ENCODE peak calls at places on chromosomes 1 and 21, in four cellular contexts. Y, V, Z and L are unnamed samples.

GRCh38 chr1:201167625-201167991 is 13.3 kb upstream of the TMEM9 start:
- DNase-seq in Z (no peak), Y (no peak), V (no peak), L (no peak)

GRCh38 chr1:199273837-199274379 is 635.1 kb downstream of the PTPRC start:
- DNase-seq in Z (peak; percentile 80), Y (no peak), V (no peak), L (no peak)

GRCh38 chr21:42683371-42684108 is 30.1 kb downstream of the PDE9A start:
- DNase-seq in V (no peak), Z (no peak), Y (no peak), L (no peak)

GRCh38 chr1:29824478-29825273 is 588.4 kb downstream of the PTPRU start:
- DNase-seq in Y (no peak), V (no peak), Z (no peak), L (no peak)

GRCh38 chr21:41783476-41784150 is 16.8 kb upstream of the RIPK4 start:
- DNase-seq in Z (no peak), V (no peak), Y (no peak), L (peak; percentile 76)

GRCh38 chr21:26148071-26148470 is 22.5 kb downstream of the APP start:
- DNase-seq in Y (peak; percentile 41), V (no peak), Z (no peak), L (no peak)

GRCh38 chr1:112514901-112515300 is 6.1 kb downstream of the WNT2B start:
- DNase-seq in Z (no peak), Y (no peak), V (no peak), L (no peak)

GRCh38 chr1:64514197-64514765 is 44.4 kb downstream of the CACHD1 start:
- DNase-seq in Z (peak; percentile 88), V (no peak), Y (no peak), L (peak; percentile 87)

GRCh38 chr1:116375884-116376733 is 3.1 kb downstream of the ATP1A1 start:
- DNase-seq in V (peak; percentile 89), Y (peak; percentile 80), Z (peak; percentile 68), L (peak; percentile 71)

GRCh38 chr1:2811526-2811905 is 10.0 kb upstream of the TTC34 start:
- DNase-seq in Z (no peak), Y (no peak), V (no peak), L (no peak)

GRCh38 chr1:195617157-195617556 is 991.1 kb downstream of the KCNT2 start:
- DNase-seq in V (no peak), Y (no peak), Z (no peak), L (no peak)

GRCh38 chr21:42338730-42339715 is 11.8 kb downstream of the TFF2 start:
- DNase-seq in V (no peak), Z (no peak), Y (no peak), L (no peak)

GRCh38 chr1:34928865-34929496 is 469 bp downstream of the DLGAP3 start:
- DNase-seq in Y (no peak), V (no peak), Z (no peak), L (no peak)

GRCh38 chr1:2255420-2256369 is 27.6 kb downstream of the SKI start:
- DNase-seq in Y (no peak), V (no peak), Z (peak; percentile 73), L (peak; percentile 28)

GRCh38 chr21:45532826-45533730 is 9.2 kb downstream of the SLC19A1 start:
- DNase-seq in V (no peak), Y (peak; percentile 28), Z (no peak), L (no peak)
- H3K36me3 ChIP-seq in V (peaks cover 17% of the 10 kb centered on the region), Y (no peaks in the 10 kb centered on the region), Z (peaks cover 20% of the 10 kb centered on the region), L (peaks cover 69% of the 10 kb centered on the region)

DNA sequence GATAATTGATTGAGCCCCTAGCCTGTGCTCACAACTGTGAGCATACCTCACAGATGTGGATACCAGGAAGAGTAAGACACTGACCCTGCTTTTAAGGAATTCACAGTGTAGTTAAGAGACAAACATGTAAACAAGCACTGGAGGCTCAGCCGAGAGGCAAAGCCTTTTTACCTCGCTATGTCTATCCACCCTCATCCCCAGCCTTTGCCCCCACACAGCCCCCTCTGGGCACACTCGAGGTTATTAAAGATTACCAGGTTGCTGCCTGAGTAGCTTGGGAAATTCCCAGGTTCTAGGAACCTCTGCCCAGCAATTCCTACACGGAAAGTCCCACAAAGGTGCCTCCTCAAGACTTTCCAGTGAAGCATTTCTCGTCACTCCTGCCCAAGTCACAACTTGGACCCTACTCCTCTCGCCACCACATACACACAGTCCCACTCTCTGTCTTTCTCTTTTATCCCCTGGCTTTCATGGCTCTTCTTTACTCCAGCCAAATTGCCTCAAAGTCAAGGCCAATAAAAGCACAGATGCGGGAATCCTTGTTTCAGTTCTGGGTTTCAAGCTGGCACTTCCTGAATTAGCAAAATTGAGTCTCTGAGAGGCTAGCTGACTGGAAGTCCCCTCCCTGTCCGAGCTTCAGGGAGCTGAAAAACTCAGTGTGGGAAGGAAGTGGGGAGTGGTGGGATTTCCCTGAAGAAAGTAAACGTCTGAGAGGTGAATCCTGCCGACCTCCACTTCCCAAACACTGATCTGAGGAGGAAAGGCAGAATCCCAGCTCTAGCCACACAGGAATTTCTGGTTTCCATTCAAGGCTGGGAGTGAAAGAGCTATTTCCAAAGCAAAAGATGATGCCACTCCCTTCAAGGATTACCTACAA is 7.6 kb downstream of the DENND2D start:
- DNase-seq in Z (peak; percentile 21), V (no peak), Y (no peak), L (no peak)
- H3K4me3 ChIP-seq in Z (no peak overlapping the region), V (no peak overlapping the region), Y (no peak overlapping the region), L (no peak overlapping the region)

GRCh38 chr21:46206163-46207005 is 22.1 kb upstream of the SPATC1L start:
- DNase-seq in V (peak; percentile 13), Y (no peak), Z (no peak), L (no peak)

GRCh38 chr21:46207006-46207919 is 21.3 kb downstream of the LSS start:
- DNase-seq in Z (no peak), V (peak; percentile 6), Y (no peak), L (no peak)

GRCh38 chr21:46205766-46206162 is 21.5 kb upstream of the SPATC1L start:
- DNase-seq in Y (no peak), V (no peak), Z (no peak), L (no peak)

GRCh38 chr21:46203203-46203600 is 18.9 kb upstream of the SPATC1L start:
- DNase-seq in V (no peak), Y (no peak), Z (no peak), L (no peak)

GRCh38 chr21:46205121-46205520 is 20.9 kb upstream of the SPATC1L start:
- DNase-seq in V (no peak), Z (no peak), Y (no peak), L (no peak)
- H3K36me3 ChIP-seq in V (peaks cover 86% of the 10 kb centered on the region), Z (peaks cover 44% of the 10 kb centered on the region), Y (peaks cover 5% of the 10 kb centered on the region), L (peaks cover 55% of the 10 kb centered on the region)

DNA sequence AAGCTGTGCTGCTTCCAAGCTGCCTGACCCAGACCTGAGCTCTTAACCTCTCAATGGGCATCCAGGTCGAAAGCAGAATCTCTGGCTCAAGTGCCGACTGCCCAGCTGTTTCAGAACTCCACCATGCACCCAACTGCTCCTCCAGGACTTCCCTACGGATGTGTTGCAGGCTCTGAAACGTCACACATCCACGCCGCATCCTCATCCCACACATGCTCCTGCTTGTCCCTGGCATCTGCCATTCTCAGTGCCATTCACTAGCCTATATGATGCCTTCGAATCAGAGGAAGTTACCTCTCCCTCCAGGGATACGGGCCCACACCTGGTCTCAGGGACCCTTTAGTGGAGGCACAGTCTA is 11.2 kb downstream of the PDZK1IP1 start:
- DNase-seq in Y (no peak), V (no peak), Z (no peak), L (no peak)
- H3K4me3 ChIP-seq in Y (peak overlapping the region; percentile 44), V (peak overlapping the region; percentile 44), Z (no peak overlapping the region), L (no peak overlapping the region)